ENCODE peak calls at places on chromosome 14, in six cellular contexts. T is kidney epithelial cell, A is tibial artery, W is WTC11, F is left colon, M is non-pigmented ciliary epithelial cell. B is an unnamed sample.

GRCh38 chr14:50559990-50560928 is at the start of gene ATL1:
- DNase-seq in A (peak), M (peak), T (no peak), W (peak), F (peak), B (peak)

GRCh38 chr14:98494582-98494981 is 777.4 kb downstream of the BCL11B start:
- DNase-seq in T (no peak), A (no peak), F (no peak), W (no peak), M (no peak), B (no peak)

GRCh38 chr14:61475316-61475715 is 153.9 kb downstream of the PRKCH start:
- DNase-seq in M (no peak), F (no peak), A (no peak), W (no peak), T (no peak), B (no peak)

GRCh38 chr14:44154889-44155288 is 352.2 kb downstream of the FSCB start:
- DNase-seq in W (no peak), M (no peak), T (no peak), A (no peak), F (no peak), B (no peak)

GRCh38 chr14:99572173-99572999 is 31.6 kb downstream of the CCDC85C start:
- DNase-seq in T (no peak), A (no peak), M (no peak), W (no peak), F (peak), B (no peak)

GRCh38 chr14:100617715-100618693 is 30.8 kb upstream of the BEGAIN start:
- DNase-seq in T (no peak), A (peak), W (no peak), M (no peak), F (peak), B (no peak)

GRCh38 chr14:31897581-31898186 is 179.4 kb upstream of the ARHGAP5 start:
- DNase-seq in F (no peak), M (no peak), W (no peak), T (no peak), A (no peak), B (no peak)

GRCh38 chr14:23392613-23393012 is 15.5 kb downstream of the MYH6 start:
- DNase-seq in W (no peak), T (no peak), M (no peak), A (no peak), F (no peak), B (no peak)

GRCh38 chr14:104573930-104574329 is 5.6 kb upstream of the C14orf180 start:
- DNase-seq in T (no peak), M (no peak), A (no peak), F (no peak), W (no peak), B (peak)

B was measured in ecto neural progenitor cell.